ENCODE peak calls at places on chromosomes 11 and 22, in eight cellular contexts. U is H9, P is right cardiac atrium, R is A549, Q is tibial artery, V is tibial nerve, I is stomach, E is mesendoderm. L is an unnamed sample. For H3K4me1, the result is how much of the 10 kb centered on the place peaks cover.

GRCh38 chr11:87232320-87232719 is 194.6 kb downstream of the TMEM135 start:
- DNase-seq in Q (no peak), P (no peak), V (no peak), R (no peak), U (no peak), E (no peak), I (no peak), L (no peak)

GRCh38 chr11:119460582-119460981 is 37.6 kb upstream of the THY1 start:
- DNase-seq in Q (no peak), V (no peak), E (no peak), P (no peak), R (no peak), I (no peak), U (no peak), L (no peak)

GRCh38 chr22:43888740-43889139 is 3.1 kb downstream of the PNPLA5 start:
- DNase-seq in U (no peak), R (no peak), V (no peak), I (no peak), E (no peak), P (no peak), Q (no peak), L (no peak)

GRCh38 chr11:40161855-40162410 is 1297.5 kb downstream of the LRRC4C start:
- DNase-seq in Q (no peak), P (peak), R (no peak), I (no peak), U (no peak), V (no peak), E (no peak), L (no peak)

GRCh38 chr22:47781427-47782111 is 1019.1 kb downstream of the TBC1D22A start:
- DNase-seq in E (no peak), Q (no peak), U (no peak), P (no peak), V (no peak), I (no peak), R (no peak), L (no peak)

GRCh38 chr11:6674198-6674597 is 8.9 kb downstream of the MRPL17 start:
- DNase-seq in U (no peak), P (no peak), E (no peak), V (no peak), R (no peak), I (no peak), Q (no peak), L (no peak)

GRCh38 chr11:86906198-86906597 is 49.0 kb downstream of the FZD4 start:
- DNase-seq in I (no peak), U (no peak), R (no peak), E (no peak), Q (no peak), P (no peak), V (no peak), L (no peak)

GRCh38 chr11:84865791-84866535 is 761.2 kb downstream of the DLG2 start:
- DNase-seq in E (peak), V (no peak), U (no peak), P (no peak), R (no peak), I (no peak), Q (no peak), L (no peak)

GRCh38 chr11:94107363-94107762 is 21.3 kb upstream of the PANX1 start:
- DNase-seq in R (no peak), Q (no peak), I (no peak), P (no peak), E (no peak), V (no peak), U (no peak), L (no peak)

GRCh38 chr22:38406617-38407016 is 48.4 kb downstream of the KCNJ4 start:
- DNase-seq in Q (no peak), P (no peak), R (no peak), E (no peak), I (no peak), V (no peak), U (no peak), L (no peak)

GRCh38 chr11:60924110-60924905 is at the start of gene TMEM132A:
- DNase-seq in I (peak), Q (no peak), R (peak), E (peak), V (no peak), P (peak), U (peak), L (no peak)

GRCh38 chr11:44269369-44270351 is 40.3 kb downstream of the ALX4 start:
- DNase-seq in I (no peak), E (no peak), Q (peak), V (no peak), U (no peak), R (no peak), P (peak), L (no peak)

GRCh38 chr22:24109649-24110048 is 71.6 kb upstream of the SUSD2 start:
- DNase-seq in I (no peak), R (no peak), P (no peak), E (no peak), Q (no peak), U (no peak), V (no peak), L (no peak)

GRCh38 chr11:10858505-10859360 is 880 bp upstream of the ZBED5 start:
- DNase-seq in U (peak), P (peak), R (no peak), Q (peak), I (peak), V (peak), E (peak), L (peak)

GRCh38 chr11:46393231-46393616 is 1.6 kb upstream of the CHRM4 start:
- DNase-seq in P (no peak), V (no peak), U (no peak), R (no peak), I (no peak), Q (no peak), E (no peak), L (no peak)

GRCh38 chr11:59173080-59173963 is 1.4 kb downstream of the DTX4 start:
- DNase-seq in R (no peak), E (peak), P (peak), Q (no peak), U (peak), V (no peak), I (peak), L (no peak)

GRCh38 chr11:86696451-86696850 is 24.0 kb upstream of the ME3 start:
- DNase-seq in P (no peak), I (no peak), V (no peak), E (no peak), Q (no peak), U (no peak), R (no peak), L (no peak)

GRCh38 chr11:65900125-65900898 is at the start of gene FOSL1:
- DNase-seq in E (peak), R (peak), I (peak), U (peak), P (peak), Q (peak), V (peak), L (peak)

GRCh38 chr22:38868286-38868721 is 3.7 kb downstream of the CBX6 start:
- DNase-seq in P (no peak), Q (no peak), E (no peak), I (no peak), R (no peak), U (peak), V (no peak), L (no peak)

GRCh38 chr22:46457502-46458488 is 79.6 kb downstream of the CELSR1 start:
- DNase-seq in R (no peak), V (no peak), E (peak), U (no peak), I (no peak), Q (no peak), P (no peak), L (no peak)

GRCh38 chr11:105297463-105297862 is 157.9 kb upstream of the CARD18 start:
- DNase-seq in P (no peak), Q (no peak), V (no peak), R (no peak), E (no peak), I (no peak), U (no peak), L (no peak)

GRCh38 chr11:121510438-121510837 is 57.7 kb upstream of the SORL1-AS1 start:
- DNase-seq in V (no peak), U (no peak), Q (no peak), P (no peak), I (no peak), R (no peak), E (no peak), L (no peak)

GRCh38 chr11:102989379-102990047 is 34.0 kb upstream of the MMP13 start:
- DNase-seq in I (no peak), Q (no peak), V (no peak), U (no peak), R (no peak), P (no peak), E (no peak), L (no peak)

GRCh38 chr11:33930317-33931021 is 38.6 kb upstream of the LMO2 start:
- DNase-seq in Q (peak), I (no peak), R (no peak), V (no peak), P (no peak), U (no peak), E (no peak), L (no peak)

GRCh38 chr22:24938741-24939341 is 7.7 kb downstream of the LHFPL7 start:
- DNase-seq in E (peak), V (no peak), P (no peak), I (no peak), U (peak), R (peak), Q (no peak), L (no peak)

GRCh38 chr22:33666249-33666648 is 254.0 kb downstream of the LARGE1 start:
- DNase-seq in I (no peak), Q (no peak), E (no peak), V (no peak), R (no peak), U (no peak), P (no peak), L (no peak)

GRCh38 chr11:134246100-134246499 is 7.1 kb downstream of the THYN1 start:
- DNase-seq in Q (no peak), E (no peak), P (no peak), R (no peak), U (no peak), V (no peak), I (no peak), L (no peak)

GRCh38 chr11:134245434-134245833 is 7.7 kb downstream of the THYN1 start:
- DNase-seq in P (no peak), V (no peak), I (no peak), E (no peak), Q (no peak), R (no peak), U (no peak), L (no peak)

GRCh38 chr11:134250675-134251074 is 2.5 kb downstream of the THYN1 start:
- DNase-seq in V (no peak), I (no peak), R (no peak), E (no peak), U (no peak), P (no peak), Q (no peak), L (no peak)

GRCh38 chr11:134246678-134247077 is 6.5 kb downstream of the THYN1 start:
- DNase-seq in P (no peak), R (no peak), Q (no peak), I (no peak), U (no peak), E (no peak), V (no peak), L (no peak)

GRCh38 chr11:134248910-134249480 is 4.2 kb downstream of the THYN1 start:
- DNase-seq in P (no peak), I (no peak), Q (no peak), R (no peak), V (no peak), U (no peak), E (no peak), L (no peak)
- H3K4me1 ChIP-seq in P (under half), I (under half), Q (under half), R (under half), V (under half), U (under half), E (under half), L (under half)

DNA sequence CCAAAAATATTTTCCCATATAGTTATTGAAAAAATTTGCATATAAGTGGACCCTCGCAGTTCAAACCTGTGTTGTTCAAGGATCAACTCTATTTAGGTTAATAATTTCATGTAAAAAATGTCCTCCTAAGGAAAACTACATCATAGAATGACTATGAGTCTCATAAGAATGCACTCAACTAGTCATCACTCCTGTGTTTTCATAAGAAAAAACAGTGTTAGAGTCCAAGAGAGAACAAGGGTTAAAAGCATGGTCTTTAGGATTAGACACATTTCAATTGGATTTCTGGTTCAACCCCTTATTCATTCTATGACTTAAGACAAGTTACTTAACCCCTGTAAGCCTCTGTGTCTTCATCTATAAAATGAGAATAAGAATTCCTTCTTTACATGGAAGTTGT is 5.1 kb downstream of the PARVA start:
- DNase-seq in E (no peak), R (no peak), I (no peak), P (no peak), U (no peak), V (no peak), Q (no peak), L (no peak)
- H3K4me1 ChIP-seq in E (under half), R (under half), I (half or more), P (under half), U (under half), V (half or more), Q (under half), L (under half)

GRCh38 chr11:75478690-75479597 is 45.9 kb upstream of the KLHL35 start:
- DNase-seq in Q (no peak), U (no peak), R (no peak), I (no peak), P (no peak), V (no peak), E (no peak), L (no peak)
- H3K4me1 ChIP-seq in Q (under half), U (under half), R (under half), I (under half), P (under half), V (half or more), E (under half), L (under half)

GRCh38 chr22:20785415-20785814 is 11.5 kb downstream of the SERPIND1 start:
- DNase-seq in I (no peak), V (no peak), P (no peak), Q (no peak), U (no peak), E (peak), R (no peak), L (no peak)
- H3K4me1 ChIP-seq in I (under half), V (under half), P (under half), Q (under half), U (under half), E (under half), R (under half), L (under half)